ENCODE peak calls at places on chromosomes 1 and 21, in seven cellular contexts. Q, U, N, S, W, O and Y are unnamed samples.

GRCh38 chr1:192545781-192546521 is 29.6 kb upstream of the RGS1 start:
- DNase-seq in Q (no peak), U (peak), N (no peak), S (no peak), W (no peak), O (no peak), Y (no peak)

GRCh38 chr1:170885551-170885950 is 49.8 kb upstream of the MROH9 start:
- DNase-seq in Q (no peak), U (no peak), N (no peak), S (no peak), W (no peak), O (no peak), Y (no peak)

GRCh38 chr1:171424494-171424893 is 60.8 kb upstream of the PRRC2C start:
- DNase-seq in Q (no peak), U (no peak), N (no peak), S (no peak), W (no peak), O (no peak), Y (no peak)

GRCh38 chr1:186155594-186155993 is 219.5 kb downstream of the TPR start:
- DNase-seq in Q (no peak), U (no peak), N (peak), S (no peak), W (no peak), O (peak), Y (peak)

GRCh38 chr1:155910621-155911121 is 478 bp downstream of the RIT1 start:
- DNase-seq in Q (peak), U (no peak), N (no peak), S (peak), W (no peak), O (no peak), Y (peak)

GRCh38 chr1:172626845-172627244 is 32.1 kb upstream of the FASLG start:
- DNase-seq in Q (no peak), U (no peak), N (no peak), S (no peak), W (no peak), O (peak), Y (no peak)

GRCh38 chr21:36199021-36199420 is 42.4 kb downstream of the DOP1B start:
- DNase-seq in Q (no peak), U (no peak), N (no peak), S (no peak), W (no peak), O (no peak), Y (no peak)

GRCh38 chr1:15592285-15592684 is 7.4 kb upstream of the AGMAT start:
- DNase-seq in Q (no peak), U (no peak), N (no peak), S (no peak), W (no peak), O (no peak), Y (no peak)

GRCh38 chr1:240465531-240465940 is 146.4 kb downstream of the GREM2 start:
- DNase-seq in Q (peak), U (no peak), N (no peak), S (no peak), W (no peak), O (no peak), Y (no peak)

GRCh38 chr1:206142770-206143169 is 25.6 kb upstream of the AVPR1B start:
- DNase-seq in Q (no peak), U (no peak), N (no peak), S (no peak), W (no peak), O (no peak), Y (no peak)

GRCh38 chr1:37303884-37304574 is 170.4 kb upstream of the ZC3H12A start:
- DNase-seq in Q (no peak), U (no peak), N (no peak), S (no peak), W (no peak), O (no peak), Y (no peak)

GRCh38 chr1:185789846-185790735 is 55.9 kb downstream of the HMCN1 start:
- DNase-seq in Q (no peak), U (no peak), N (no peak), S (no peak), W (no peak), O (no peak), Y (no peak)

GRCh38 chr1:206672844-206673758 is 11.6 kb upstream of the MAPKAPK2 start:
- DNase-seq in Q (no peak), U (no peak), N (no peak), S (peak), W (no peak), O (no peak), Y (no peak)

GRCh38 chr1:114320586-114320985 is 166.9 kb upstream of the SYT6 start:
- DNase-seq in Q (no peak), U (no peak), N (no peak), S (no peak), W (no peak), O (no peak), Y (no peak)

GRCh38 chr1:65065535-65066378 is 82.2 kb upstream of the AK4 start:
- DNase-seq in Q (peak), U (no peak), N (no peak), S (peak), W (no peak), O (no peak), Y (peak)

GRCh38 chr1:58576727-58577675 is at the start of gene TACSTD2:
- DNase-seq in Q (peak), U (no peak), N (no peak), S (no peak), W (peak), O (no peak), Y (no peak)

GRCh38 chr1:222387020-222387816 is 160.7 kb downstream of the HHIPL2 start:
- DNase-seq in Q (peak), U (no peak), N (peak), S (peak), W (no peak), O (peak), Y (peak)

GRCh38 chr1:161427733-161428516 is 60.2 kb upstream of the CFAP126 start:
- DNase-seq in Q (peak), U (peak), N (peak), S (peak), W (no peak), O (peak), Y (peak)

GRCh38 chr1:176098560-176098959 is 108.5 kb downstream of the COP1 start:
- DNase-seq in Q (no peak), U (no peak), N (no peak), S (no peak), W (no peak), O (no peak), Y (no peak)

GRCh38 chr1:85368073-85368778 is 91.8 kb upstream of the BCL10 start:
- DNase-seq in Q (no peak), U (no peak), N (no peak), S (no peak), W (no peak), O (no peak), Y (no peak)

GRCh38 chr1:33130297-33130696 is 49.3 kb downstream of the AZIN2 start:
- DNase-seq in Q (no peak), U (no peak), N (no peak), S (no peak), W (no peak), O (no peak), Y (no peak)

GRCh38 chr1:166164995-166165660 is 1.7 kb downstream of the FAM78B start:
- DNase-seq in Q (peak), U (no peak), N (no peak), S (peak), W (no peak), O (peak), Y (peak)

GRCh38 chr1:183877321-183877720 is 72.4 kb downstream of the RGL1 start:
- DNase-seq in Q (no peak), U (no peak), N (no peak), S (no peak), W (no peak), O (no peak), Y (no peak)

DNA sequence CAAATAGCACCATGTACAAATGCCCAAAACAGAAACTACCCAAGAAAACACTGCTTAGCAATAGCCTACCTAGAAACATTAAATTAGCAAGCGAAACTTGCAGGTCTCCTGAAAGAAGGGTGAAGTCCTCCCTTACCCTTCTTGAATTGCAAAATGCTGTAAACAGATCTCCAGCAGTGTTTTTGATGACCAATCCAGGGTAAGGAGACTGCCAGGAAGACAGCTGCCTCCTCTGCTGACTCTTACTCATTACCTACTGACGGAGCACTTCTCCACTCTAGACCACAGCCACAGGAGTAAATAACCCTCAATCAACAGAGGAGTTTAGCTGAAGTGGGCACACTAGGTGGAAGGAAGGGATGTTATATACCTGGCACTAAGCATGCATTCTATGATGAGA is 32.2 kb upstream of the GADD45A start:
- DNase-seq in Q (no peak), U (no peak), N (no peak), S (no peak), W (no peak), O (no peak), Y (no peak)
- TF ChIP-seq SP1 in Q (no peak), U (no peak), N (no peak), S (no peak), W (no peak), O (no peak), Y (no peak)

GRCh38 chr1:105427543-105427942 is 1628.9 kb upstream of the PRMT6 start:
- DNase-seq in Q (no peak), U (no peak), N (no peak), S (no peak), W (no peak), O (no peak), Y (no peak)
- TF ChIP-seq SP1 in Q (no peak), U (no peak), N (no peak), S (no peak), W (no peak), O (no peak), Y (no peak)

GRCh38 chr1:45493116-45493697 is 2.2 kb upstream of the TESK2 start:
- DNase-seq in Q (peak), U (no peak), N (peak), S (peak), W (no peak), O (peak), Y (peak)
- TF ChIP-seq SP1 in Q (no peak), U (no peak), N (no peak), S (peak), W (no peak), O (no peak), Y (no peak)

GRCh38 chr1:8938232-8939117 is 7.2 kb upstream of the CA6 start:
- DNase-seq in Q (no peak), U (no peak), N (no peak), S (no peak), W (no peak), O (no peak), Y (no peak)
- TF ChIP-seq SP1 in Q (no peak), U (no peak), N (no peak), S (no peak), W (no peak), O (no peak), Y (no peak)

DNA sequence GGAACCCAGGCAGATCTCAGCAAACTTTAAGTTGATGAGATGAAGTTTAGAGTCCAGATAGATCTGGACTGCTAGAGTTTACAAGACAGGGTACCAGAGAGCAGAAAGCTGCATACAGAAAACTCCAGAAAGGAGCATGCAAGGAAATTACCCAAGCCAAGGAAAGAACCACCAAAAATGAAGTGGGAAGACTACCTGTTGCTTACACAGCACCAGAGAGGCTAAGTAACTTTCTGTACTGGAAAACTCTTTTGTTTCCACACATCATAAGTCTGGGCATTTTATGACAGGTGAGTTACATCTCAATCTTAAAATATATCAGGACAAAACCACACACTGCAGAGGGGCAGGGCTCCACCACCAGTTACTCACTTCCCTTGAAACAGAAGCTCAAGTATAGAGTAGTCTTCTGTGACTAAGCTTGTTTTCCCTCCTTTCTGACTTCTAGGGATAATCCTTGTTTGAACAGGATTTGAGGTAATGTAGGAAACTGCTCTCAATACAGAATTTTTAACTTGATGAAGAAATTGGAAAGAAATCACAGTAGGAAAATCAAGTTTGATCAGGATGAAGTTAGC is 17.4 kb upstream of the GJA9 start:
- DNase-seq in Q (no peak), U (no peak), N (no peak), S (no peak), W (no peak), O (no peak), Y (no peak)
- TF ChIP-seq SP1 in Q (no peak), U (no peak), N (no peak), S (no peak), W (no peak), O (no peak), Y (no peak)

DNA sequence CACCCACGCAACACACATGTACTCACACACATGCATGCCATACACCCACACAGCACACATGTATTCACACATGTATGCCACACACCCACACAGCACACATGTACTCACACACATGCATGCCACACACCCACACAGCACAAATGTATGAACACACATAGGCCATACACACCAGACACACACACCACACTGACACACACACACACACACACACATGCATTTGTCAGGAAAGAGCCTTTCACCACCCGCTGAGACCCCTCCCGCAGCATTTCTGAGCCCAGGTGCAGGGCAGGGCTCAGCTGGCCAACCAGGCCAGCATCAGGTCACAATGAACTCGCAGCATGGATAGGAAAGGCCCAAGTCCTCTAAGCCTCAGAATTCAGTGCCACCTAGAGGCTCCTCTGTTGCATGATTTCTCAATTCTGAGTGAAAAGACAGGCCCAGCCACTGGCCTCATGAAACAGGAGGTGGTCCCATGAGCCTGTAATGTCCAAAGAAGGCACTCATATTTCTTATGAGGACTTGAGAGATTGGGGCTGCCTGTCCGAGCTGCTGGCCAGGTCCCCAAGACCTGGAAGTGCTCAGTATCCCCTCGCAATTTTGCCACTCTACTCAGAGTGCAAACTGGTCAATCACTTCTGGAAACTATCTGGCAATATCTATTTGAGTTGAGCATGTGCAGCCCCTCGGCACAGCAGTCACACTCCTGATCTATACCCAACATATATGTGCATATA is 57.3 kb downstream of the PSMG1 start:
- DNase-seq in Q (peak), U (no peak), N (peak), S (no peak), W (peak), O (peak), Y (peak)
- TF ChIP-seq SP1 in Q (no peak), U (no peak), N (no peak), S (no peak), W (no peak), O (no peak), Y (no peak)

DNA sequence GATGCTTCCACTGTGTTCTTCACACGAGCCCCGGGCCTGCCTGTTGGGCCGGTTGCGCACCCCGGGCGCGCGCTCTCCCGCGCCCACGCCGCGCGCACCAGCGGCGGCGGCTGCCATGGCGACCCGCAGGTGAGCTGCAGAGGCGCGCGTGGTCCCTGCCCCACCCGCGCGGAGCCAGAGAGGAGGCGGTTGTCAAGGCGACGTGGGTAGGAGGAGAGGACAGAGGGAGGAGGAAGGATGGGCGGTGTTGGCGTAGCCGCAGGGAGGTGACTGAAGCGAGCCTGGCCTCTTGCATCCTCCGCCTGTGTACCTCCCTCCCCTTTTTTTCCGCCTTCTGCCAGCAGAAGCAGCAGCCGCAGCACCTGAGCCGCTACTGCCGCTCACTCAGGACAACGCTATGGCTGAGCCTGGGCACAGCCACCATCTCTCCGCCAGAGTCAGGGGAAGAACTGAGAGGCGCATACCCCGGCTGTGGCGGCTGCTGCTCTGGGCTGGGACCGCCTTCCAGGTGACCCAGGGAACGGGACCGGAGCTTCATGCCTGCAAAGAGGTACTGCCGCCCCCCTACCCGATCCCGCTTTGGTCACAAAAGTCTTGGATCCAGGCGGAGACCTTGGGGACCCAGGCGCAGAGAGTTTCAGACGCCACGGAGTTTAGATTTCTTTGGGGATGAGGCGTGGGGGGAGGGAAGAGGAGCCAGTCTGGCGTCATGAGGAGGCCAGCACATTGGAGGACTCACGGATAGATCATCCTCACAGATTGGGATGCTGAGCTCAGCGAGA is at the start of gene ELAPOR1:
- DNase-seq in Q (peak), U (no peak), N (no peak), S (no peak), W (no peak), O (no peak), Y (no peak)
- TF ChIP-seq SP1 in Q (peak), U (no peak), N (no peak), S (no peak), W (no peak), O (no peak), Y (no peak)

GRCh38 chr1:61975621-61976020 is 219.0 kb upstream of the L1TD1 start:
- DNase-seq in Q (no peak), U (no peak), N (no peak), S (no peak), W (no peak), O (no peak), Y (no peak)
- TF ChIP-seq SP1 in Q (no peak), U (no peak), N (no peak), S (no peak), W (no peak), O (no peak), Y (no peak)

GRCh38 chr1:203584507-203584906 is 42.1 kb upstream of the ATP2B4 start:
- DNase-seq in Q (no peak), U (no peak), N (no peak), S (no peak), W (no peak), O (no peak), Y (no peak)

GRCh38 chr1:203581841-203582240 is 44.8 kb upstream of the ATP2B4 start:
- DNase-seq in Q (no peak), U (no peak), N (no peak), S (no peak), W (no peak), O (no peak), Y (no peak)

GRCh38 chr1:203586495-203586894 is 40.1 kb upstream of the ATP2B4 start:
- DNase-seq in Q (no peak), U (no peak), N (no peak), S (no peak), W (no peak), O (no peak), Y (no peak)

GRCh38 chr1:203582568-203582967 is 44.1 kb upstream of the ATP2B4 start:
- DNase-seq in Q (no peak), U (no peak), N (no peak), S (no peak), W (no peak), O (no peak), Y (no peak)

DNA sequence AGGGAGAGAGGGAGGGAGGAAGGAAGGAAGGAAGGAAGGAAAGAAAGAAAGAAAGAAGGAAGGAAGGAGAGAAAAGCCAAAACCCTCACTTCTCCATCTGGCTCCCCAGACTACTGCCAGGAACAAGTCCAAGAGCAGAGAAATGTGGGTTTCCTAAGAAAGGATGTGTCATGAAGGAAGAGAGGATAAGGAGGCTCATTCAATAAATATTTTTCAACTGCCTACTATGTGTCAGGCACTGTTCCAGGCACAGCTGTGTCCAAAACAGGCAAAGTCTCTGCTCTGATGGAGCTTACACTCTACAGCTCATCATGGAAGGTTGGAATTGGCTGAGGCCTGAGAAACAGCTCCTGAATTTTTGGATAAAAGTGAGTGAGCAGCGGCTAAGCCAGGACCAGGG is 42.6 kb upstream of the ATP2B4 start:
- DNase-seq in Q (no peak), U (no peak), N (no peak), S (no peak), W (no peak), O (no peak), Y (no peak)
- TF ChIP-seq SP1 in Q (no peak), U (no peak), N (no peak), S (no peak), W (no peak), O (no peak), Y (no peak)